ENCODE peak calls at places on chromosomes 12 and 14, in four cellular contexts. G is activated CD8-positive, alpha-beta memory T cell treated with anti-CD3 and anti-CD28 coated beads, Interleukin-2, amount 50 U/mL, for 4 hours; C is GM13976; I is KG1. O is an unnamed sample.

GRCh38 chr14:45085004-45085403 is 1.1 kb downstream of the PRPF39 start:
- DNase-seq in G (no peak), C (no peak), I (no peak), O (no peak)

GRCh38 chr12:110316861-110317260 is 35.8 kb downstream of the ATP2A2 start:
- DNase-seq in G (no peak), C (no peak), I (no peak), O (no peak)

GRCh38 chr14:101665478-101666078 is 95.9 kb upstream of the PPP2R5C start:
- DNase-seq in G (no peak), C (peak; percentile 39), I (no peak), O (no peak)

GRCh38 chr12:24109381-24110039 is 160.0 kb upstream of the SOX5 start:
- DNase-seq in G (no peak), C (peak; percentile 66), I (no peak), O (peak; percentile 14)

GRCh38 chr14:55938249-55938791 is 179.9 kb upstream of the PELI2 start:
- DNase-seq in G (no peak), C (no peak), I (no peak), O (no peak)

GRCh38 chr14:76348898-76349297 is 27.0 kb upstream of the ESRRB start:
- DNase-seq in G (no peak), C (no peak), I (no peak), O (no peak)

GRCh38 chr14:69325086-69325485 is 65.1 kb downstream of the GALNT16 start:
- DNase-seq in G (no peak), C (no peak), I (no peak), O (no peak)

GRCh38 chr14:54278087-54278486 is 118.7 kb upstream of the CDKN3 start:
- DNase-seq in G (no peak), C (no peak), I (no peak), O (no peak)

GRCh38 chr14:78104130-78104529 is 66.0 kb upstream of the NRXN3 start:
- DNase-seq in G (no peak), C (no peak), I (no peak), O (no peak)

GRCh38 chr14:90538716-90539495 is 142.1 kb downstream of the CALM1 start:
- DNase-seq in G (no peak), C (no peak), I (no peak), O (no peak)

GRCh38 chr14:34053666-34054065 is 102.8 kb upstream of the EGLN3 start:
- DNase-seq in G (no peak), C (no peak), I (no peak), O (no peak)

GRCh38 chr12:27076930-27077329 is 5.4 kb downstream of the C12orf71 start:
- DNase-seq in G (no peak), C (no peak), I (no peak), O (no peak)

GRCh38 chr14:68135028-68135427 is 315.4 kb downstream of the RAD51B start:
- DNase-seq in G (no peak), C (no peak), I (no peak), O (no peak)

GRCh38 chr12:15728118-15728598 is 61.0 kb downstream of the EPS8 start:
- DNase-seq in G (no peak), C (no peak), I (no peak), O (no peak)

GRCh38 chr14:58491593-58491992 is 64.1 kb downstream of the KIAA0586 start:
- DNase-seq in G (no peak), C (no peak), I (no peak), O (no peak)

GRCh38 chr12:19988918-19989317 is 379.4 kb upstream of the PDE3A start:
- DNase-seq in G (no peak), C (no peak), I (no peak), O (no peak)

GRCh38 chr12:88153959-88154358 is 11.9 kb downstream of the TMTC3 start:
- DNase-seq in G (no peak), C (no peak), I (no peak), O (no peak)

GRCh38 chr14:61466249-61466904 is 145.0 kb downstream of the PRKCH start:
- DNase-seq in G (no peak), C (no peak), I (no peak), O (no peak)

GRCh38 chr12:114626-115211 is 48.2 kb downstream of the IQSEC3 start:
- DNase-seq in G (no peak), C (no peak), I (no peak), O (no peak)

GRCh38 chr14:76917759-76918175 is 91.6 kb downstream of the LRRC74A start:
- DNase-seq in G (no peak), C (no peak), I (no peak), O (no peak)

GRCh38 chr12:7113389-7113871 is 4.4 kb upstream of the C1RL start:
- DNase-seq in G (no peak), C (peak; percentile 77), I (peak; percentile 12), O (no peak)

GRCh38 chr12:82682326-82682725 is 4.4 kb upstream of the TMTC2 start:
- DNase-seq in G (no peak), C (no peak), I (no peak), O (no peak)

GRCh38 chr14:70856851-70857498 is 47.7 kb upstream of the MAP3K9 start:
- DNase-seq in G (no peak), C (no peak), I (no peak), O (no peak)

GRCh38 chr14:44271006-44271405 is 236.1 kb downstream of the FSCB start:
- DNase-seq in G (no peak), C (no peak), I (no peak), O (no peak)

GRCh38 chr14:77123381-77124344 is 17.9 kb downstream of the ZDHHC22 start:
- DNase-seq in G (no peak), C (no peak), I (no peak), O (no peak)

GRCh38 chr12:5258498-5258897 is 173.4 kb upstream of the NTF3 start:
- DNase-seq in G (no peak), C (no peak), I (no peak), O (no peak)

GRCh38 chr12:116360579-116361403 is 83.3 kb upstream of the MED13L start:
- DNase-seq in G (no peak), C (no peak), I (no peak), O (no peak)

GRCh38 chr14:38721822-38722431 is 381.1 kb downstream of the SEC23A start:
- DNase-seq in G (no peak), C (peak; percentile 37), I (peak; percentile 31), O (no peak)

GRCh38 chr14:30196861-30197260 is 269.2 kb upstream of the PRKD1 start:
- DNase-seq in G (no peak), C (no peak), I (no peak), O (no peak)

GRCh38 chr12:109169676-109170075 is 53.3 kb downstream of the ACACB start:
- DNase-seq in G (no peak), C (no peak), I (no peak), O (no peak)

GRCh38 chr12:22105542-22105941 is 59.5 kb downstream of the CMAS start:
- DNase-seq in G (no peak), C (no peak), I (no peak), O (no peak)

GRCh38 chr14:70640938-70641547 is 673 bp upstream of the TTC9 start:
- DNase-seq in G (peak; percentile 44), C (peak; percentile 72), I (no peak), O (peak; percentile 50)

GRCh38 chr12:116416161-116416560 is 138.7 kb upstream of the MED13L start:
- DNase-seq in G (no peak), C (no peak), I (no peak), O (no peak)

GRCh38 chr12:59672273-59672672 is 76.4 kb downstream of the SLC16A7 start:
- DNase-seq in G (no peak), C (no peak), I (no peak), O (no peak)